ENCODE peak calls at places on chromosomes 5 and 9, in eight cellular contexts. O, F, Q, R, A, B, J and L are unnamed samples.

GRCh38 chr9:134575103-134575816 is 66.3 kb upstream of the COL5A1 start:
- DNase-seq in O (no peak), F (no peak), Q (no peak), R (no peak), A (no peak), B (no peak), J (no peak), L (no peak)

GRCh38 chr9:79011461-79011860 is 560.3 kb upstream of the TLE4 start:
- DNase-seq in O (no peak), F (no peak), Q (no peak), R (no peak), A (no peak), B (no peak), J (no peak), L (no peak)

GRCh38 chr5:77239126-77239741 is 28.8 kb downstream of the PDE8B start:
- DNase-seq in O (no peak), F (no peak), Q (peak), R (no peak), A (no peak), B (no peak), J (no peak), L (no peak)

GRCh38 chr9:128245293-128246151 is 30.3 kb downstream of the GOLGA2 start:
- DNase-seq in O (peak), F (peak), Q (peak), R (no peak), A (peak), B (peak), J (no peak), L (no peak)

GRCh38 chr9:126690431-126691051 is 76.8 kb downstream of the LMX1B start:
- DNase-seq in O (peak), F (peak), Q (no peak), R (peak), A (no peak), B (peak), J (peak), L (peak)

GRCh38 chr5:168782172-168782571 is 203.0 kb upstream of the PANK3 start:
- DNase-seq in O (no peak), F (no peak), Q (no peak), R (no peak), A (no peak), B (no peak), J (no peak), L (no peak)

GRCh38 chr5:87435144-87435694 is 22.5 kb upstream of the CCNH start:
- DNase-seq in O (no peak), F (no peak), Q (no peak), R (no peak), A (no peak), B (no peak), J (no peak), L (no peak)

GRCh38 chr5:61653802-61654580 is 321.9 kb downstream of the ZSWIM6 start:
- DNase-seq in O (no peak), F (no peak), Q (no peak), R (no peak), A (no peak), B (no peak), J (no peak), L (no peak)

GRCh38 chr5:109682383-109682782 is 7.3 kb upstream of the MAN2A1 start:
- DNase-seq in O (no peak), F (no peak), Q (no peak), R (no peak), A (no peak), B (no peak), J (no peak), L (no peak)

GRCh38 chr5:79878721-79879336 is 112.2 kb downstream of the MTX3 start:
- DNase-seq in O (no peak), F (no peak), Q (no peak), R (peak), A (no peak), B (no peak), J (no peak), L (peak)

GRCh38 chr9:71937070-71937625 is 25.7 kb downstream of the C9orf85 start:
- DNase-seq in O (no peak), F (no peak), Q (no peak), R (no peak), A (no peak), B (no peak), J (no peak), L (no peak)

GRCh38 chr5:55176176-55176818 is 3.3 kb upstream of the CDC20B start:
- DNase-seq in O (peak), F (peak), Q (no peak), R (peak), A (no peak), B (peak), J (no peak), L (no peak)

GRCh38 chr5:53490747-53491146 is 10.3 kb downstream of the FST start:
- DNase-seq in O (no peak), F (no peak), Q (peak), R (no peak), A (peak), B (no peak), J (no peak), L (no peak)

GRCh38 chr9:2809692-2810423 is 34.0 kb downstream of the PUM3 start:
- DNase-seq in O (no peak), F (no peak), Q (peak), R (peak), A (peak), B (no peak), J (no peak), L (no peak)

GRCh38 chr5:152987156-152987555 is 503.3 kb upstream of the GRIA1 start:
- DNase-seq in O (no peak), F (no peak), Q (no peak), R (no peak), A (no peak), B (no peak), J (no peak), L (no peak)

GRCh38 chr9:126093771-126094170 is 232.9 kb upstream of the MVB12B start:
- DNase-seq in O (no peak), F (no peak), Q (no peak), R (no peak), A (no peak), B (no peak), J (no peak), L (no peak)

GRCh38 chr5:674630-675011 is 18.5 kb downstream of the TPPP start:
- DNase-seq in O (no peak), F (no peak), Q (no peak), R (no peak), A (no peak), B (peak), J (no peak), L (no peak)

GRCh38 chr5:42842860-42843641 is 31.4 kb upstream of the SELENOP start:
- DNase-seq in O (no peak), F (no peak), Q (no peak), R (no peak), A (no peak), B (no peak), J (no peak), L (no peak)

GRCh38 chr5:74974451-74975089 is 77.8 kb downstream of the GCNT4 start:
- DNase-seq in O (no peak), F (no peak), Q (no peak), R (no peak), A (no peak), B (no peak), J (peak), L (no peak)

GRCh38 chr9:98367371-98367900 is 112.0 kb upstream of the TBC1D2 start:
- DNase-seq in O (no peak), F (no peak), Q (peak), R (no peak), A (peak), B (no peak), J (no peak), L (no peak)

GRCh38 chr9:71820516-71820915 is 52.2 kb upstream of the CEMIP2 start:
- DNase-seq in O (no peak), F (no peak), Q (no peak), R (no peak), A (no peak), B (no peak), J (no peak), L (no peak)

GRCh38 chr5:175815126-175815913 is 56.1 kb upstream of the CPLX2 start:
- DNase-seq in O (no peak), F (no peak), Q (no peak), R (no peak), A (no peak), B (no peak), J (no peak), L (no peak)

GRCh38 chr5:155983954-155984353 is 343.0 kb upstream of the SGCD start:
- DNase-seq in O (no peak), F (no peak), Q (peak), R (no peak), A (peak), B (no peak), J (no peak), L (no peak)

GRCh38 chr9:113155911-113156559 is 5.2 kb downstream of the SLC31A2 start:
- DNase-seq in O (no peak), F (no peak), Q (no peak), R (no peak), A (no peak), B (no peak), J (peak), L (peak)

GRCh38 chr5:170159101-170159698 is 53.5 kb downstream of the FOXI1 start:
- DNase-seq in O (no peak), F (no peak), Q (peak), R (no peak), A (peak), B (no peak), J (no peak), L (no peak)

GRCh38 chr5:141772281-141772680 is 90.3 kb upstream of the ARAP3 start:
- DNase-seq in O (no peak), F (no peak), Q (peak), R (no peak), A (no peak), B (no peak), J (no peak), L (no peak)

GRCh38 chr9:87592554-87593394 is 95.1 kb downstream of the DAPK1 start:
- DNase-seq in O (peak), F (peak), Q (peak), R (peak), A (peak), B (peak), J (no peak), L (no peak)

GRCh38 chr5:135147294-135148090 is 113.5 kb upstream of the PITX1 start:
- DNase-seq in O (no peak), F (no peak), Q (no peak), R (no peak), A (no peak), B (no peak), J (no peak), L (no peak)

GRCh38 chr9:79711874-79712273 is 140.1 kb downstream of the TLE4 start:
- DNase-seq in O (no peak), F (no peak), Q (no peak), R (no peak), A (no peak), B (no peak), J (no peak), L (no peak)

GRCh38 chr9:89865981-89866380 is 261.2 kb downstream of the GADD45G start:
- DNase-seq in O (no peak), F (no peak), Q (no peak), R (no peak), A (no peak), B (no peak), J (no peak), L (no peak)

GRCh38 chr5:61319388-61320146 is 12.5 kb upstream of the ZSWIM6 start:
- DNase-seq in O (no peak), F (no peak), Q (peak), R (peak), A (no peak), B (no peak), J (no peak), L (no peak)

GRCh38 chr9:21672762-21673161 is 129.7 kb upstream of the MTAP start:
- DNase-seq in O (no peak), F (no peak), Q (peak), R (no peak), A (peak), B (no peak), J (no peak), L (no peak)

GRCh38 chr9:116152390-116152789 is 1.2 kb upstream of the PAPPA start:
- DNase-seq in O (no peak), F (no peak), Q (no peak), R (peak), A (no peak), B (no peak), J (no peak), L (no peak)

GRCh38 chr5:172733179-172733973 is 37.6 kb downstream of the DUSP1 start:
- DNase-seq in O (peak), F (peak), Q (peak), R (no peak), A (peak), B (no peak), J (no peak), L (no peak)

GRCh38 chr5:83711982-83712601 is 8.6 kb downstream of the HAPLN1 start:
- DNase-seq in O (no peak), F (no peak), Q (peak), R (peak), A (no peak), B (no peak), J (no peak), L (peak)

DNA sequence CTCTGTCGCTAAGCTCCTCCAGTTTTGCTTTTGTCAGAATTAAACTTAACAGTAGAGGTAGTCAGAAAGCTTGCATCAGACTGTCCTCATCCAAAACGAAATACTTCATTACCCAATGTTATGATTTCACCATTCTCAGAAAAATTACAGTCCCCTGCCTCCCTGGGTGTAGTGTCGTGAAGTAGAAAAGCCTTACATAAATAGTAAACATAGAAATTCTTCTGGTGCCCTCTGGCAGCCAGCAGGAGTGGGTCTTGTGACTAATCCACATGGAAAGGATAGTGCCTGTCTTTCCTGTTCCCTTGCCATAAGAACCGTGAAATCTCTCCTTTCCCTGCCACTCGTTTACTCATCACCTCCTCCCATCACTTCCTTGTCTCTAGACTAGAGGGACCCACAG is 230.6 kb downstream of the GNA14 start:
- DNase-seq in O (no peak), F (no peak), Q (peak), R (no peak), A (peak), B (no peak), J (no peak), L (no peak)
- H3K27ac ChIP-seq in O (no peak), F (no peak), Q (no peak), R (no peak), A (no peak), B (no peak), J (no peak), L (no peak)

GRCh38 chr5:14405267-14405666 is 176.3 kb upstream of the OTULINL start:
- DNase-seq in O (no peak), F (no peak), Q (peak), R (no peak), A (peak), B (no peak), J (no peak), L (no peak)
- TF ChIP-seq CTCF in O (no peak), F (peak), Q (peak), R (peak), A (peak), B (no peak), J (no peak), L (peak)

GRCh38 chr9:129597355-129598088 is 23.4 kb downstream of the C9orf50 start:
- DNase-seq in O (peak), F (peak), Q (peak), R (peak), A (peak), B (peak), J (no peak), L (no peak)
- H3K27ac ChIP-seq in O (peak), F (peak), Q (peak), R (no peak), A (peak), B (peak), J (no peak), L (no peak)

DNA sequence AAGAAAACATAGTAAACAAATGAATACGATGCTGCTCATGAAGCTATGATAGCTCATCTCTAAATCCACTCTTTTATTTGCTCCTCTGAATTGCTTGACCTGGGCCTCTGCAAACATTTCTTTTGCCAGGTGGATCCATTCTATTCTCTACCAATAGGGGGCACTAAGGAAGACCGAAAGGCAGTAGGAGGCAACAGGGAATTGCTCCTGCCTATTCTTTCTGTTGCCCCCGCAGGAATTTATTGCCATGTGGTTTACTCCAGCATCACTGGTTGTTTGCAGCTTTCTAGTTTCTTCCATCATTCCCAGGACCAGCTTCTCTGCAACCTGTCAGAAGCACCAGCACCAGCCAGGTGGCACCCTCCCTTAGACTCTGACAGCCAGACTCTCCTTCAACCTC is 5.3 kb downstream of the GAPT start:
- DNase-seq in O (no peak), F (no peak), Q (no peak), R (no peak), A (no peak), B (no peak), J (no peak), L (no peak)
- TF ChIP-seq CTCF in O (no peak), F (peak), Q (peak), R (peak), A (peak), B (no peak), J (no peak), L (peak)

GRCh38 chr5:139275536-139276297 is 17.8 kb upstream of the MATR3 start:
- DNase-seq in O (no peak), F (no peak), Q (peak), R (no peak), A (no peak), B (no peak), J (no peak), L (no peak)
- H3K27ac ChIP-seq in O (peak), F (no peak), Q (no peak), R (peak), A (no peak), B (no peak), J (no peak), L (peak)